ENCODE peak calls at places on chromosomes 11 and 22, in six cellular contexts. R, P, O, V, Q and F are unnamed samples.

GRCh38 chr11:34603129-34604001 is 17.5 kb upstream of the EHF start:
- DNase-seq in R (no peak), P (no peak), O (no peak), V (no peak), Q (peak; percentile 96), F (no peak)

GRCh38 chr11:45252134-45252856 is 33.8 kb downstream of the SYT13 start:
- DNase-seq in R (peak; percentile 45), P (no peak), O (peak; percentile 7), V (no peak), Q (peak; percentile 70), F (peak; percentile 32)

GRCh38 chr11:16604784-16605439 is 133.5 kb upstream of the C11orf58 start:
- DNase-seq in R (peak; percentile 52), P (no peak), O (peak; percentile 35), V (no peak), Q (peak; percentile 91), F (peak; percentile 49)

GRCh38 chr11:93850585-93851018 is at the start of gene VSTM5:
- DNase-seq in R (no peak), P (no peak), O (no peak), V (no peak), Q (no peak), F (no peak)

GRCh38 chr11:57779275-57779674 is 17.7 kb downstream of the CTNND1 start:
- DNase-seq in R (no peak), P (no peak), O (peak; percentile 63), V (no peak), Q (no peak), F (peak; percentile 78)

GRCh38 chr22:19559324-19559811 is 35.2 kb upstream of the CLDN5 start:
- DNase-seq in R (no peak), P (no peak), O (no peak), V (no peak), Q (peak; percentile 58), F (no peak)

GRCh38 chr11:113447621-113448310 is 27.4 kb downstream of the DRD2 start:
- DNase-seq in R (no peak), P (no peak), O (peak; percentile 40), V (no peak), Q (peak; percentile 42), F (no peak)

GRCh38 chr11:3977078-3977477 is 117.5 kb upstream of the RRM1 start:
- DNase-seq in R (no peak), P (no peak), O (no peak), V (no peak), Q (peak; percentile 46), F (no peak)

GRCh38 chr11:132336781-132337535 is 966.5 kb downstream of the NTM start:
- DNase-seq in R (no peak), P (no peak), O (no peak), V (no peak), Q (no peak), F (no peak)

GRCh38 chr11:108680267-108680666 is 15.4 kb downstream of the DDX10 start:
- DNase-seq in R (no peak), P (no peak), O (peak; percentile 39), V (no peak), Q (no peak), F (peak; percentile 24)

GRCh38 chr11:129705341-129705740 is 110.3 kb upstream of the TMEM45B start:
- DNase-seq in R (no peak), P (no peak), O (no peak), V (no peak), Q (no peak), F (no peak)

GRCh38 chr11:102110761-102111010 is 439 bp downstream of the YAP1 start:
- DNase-seq in R (no peak), P (no peak), O (no peak), V (no peak), Q (no peak), F (no peak)

GRCh38 chr22:36765943-36766450 is 9.9 kb downstream of the IFT27 start:
- DNase-seq in R (no peak), P (no peak), O (peak; percentile 59), V (no peak), Q (no peak), F (peak; percentile 24)

GRCh38 chr11:73383249-73384126 is 7.3 kb downstream of the RELT start:
- DNase-seq in R (no peak), P (no peak), O (no peak), V (no peak), Q (no peak), F (no peak)

GRCh38 chr11:34464591-34465036 is 25.9 kb downstream of the CAT start:
- DNase-seq in R (no peak), P (no peak), O (no peak), V (no peak), Q (peak; percentile 40), F (no peak)

GRCh38 chr11:130999992-131000770 is 83.9 kb upstream of the SNX19 start:
- DNase-seq in R (no peak), P (peak; percentile 87), O (peak; percentile 98), V (no peak), Q (no peak), F (peak; percentile 97)

GRCh38 chr11:18352581-18352980 is 30.2 kb downstream of the GTF2H1 start:
- DNase-seq in R (no peak), P (no peak), O (peak; percentile 30), V (no peak), Q (no peak), F (peak; percentile 29)

GRCh38 chr11:19628018-19628417 is 84.6 kb upstream of the NAV2 start:
- DNase-seq in R (peak; percentile 85), P (no peak), O (peak; percentile 59), V (no peak), Q (no peak), F (peak; percentile 37)

GRCh38 chr11:130848361-130849214 is 67.7 kb downstream of the SNX19 start:
- DNase-seq in R (no peak), P (no peak), O (no peak), V (no peak), Q (no peak), F (no peak)

GRCh38 chr11:112174789-112175595 is at the start of gene BCO2:
- DNase-seq in R (peak; percentile 81), P (peak; percentile 74), O (peak; percentile 71), V (no peak), Q (peak; percentile 82), F (peak; percentile 67)

GRCh38 chr11:57982763-57983162 is 40.9 kb upstream of the OR9Q1 start:
- DNase-seq in R (no peak), P (no peak), O (no peak), V (no peak), Q (no peak), F (no peak)

GRCh38 chr11:9710852-9711251 is 47.0 kb downstream of the SWAP70 start:
- DNase-seq in R (no peak), P (no peak), O (no peak), V (no peak), Q (no peak), F (no peak)

GRCh38 chr11:122633219-122633829 is 22.2 kb upstream of the UBASH3B start:
- DNase-seq in R (no peak), P (no peak), O (peak; percentile 69), V (no peak), Q (peak; percentile 7), F (peak; percentile 54)

DNA sequence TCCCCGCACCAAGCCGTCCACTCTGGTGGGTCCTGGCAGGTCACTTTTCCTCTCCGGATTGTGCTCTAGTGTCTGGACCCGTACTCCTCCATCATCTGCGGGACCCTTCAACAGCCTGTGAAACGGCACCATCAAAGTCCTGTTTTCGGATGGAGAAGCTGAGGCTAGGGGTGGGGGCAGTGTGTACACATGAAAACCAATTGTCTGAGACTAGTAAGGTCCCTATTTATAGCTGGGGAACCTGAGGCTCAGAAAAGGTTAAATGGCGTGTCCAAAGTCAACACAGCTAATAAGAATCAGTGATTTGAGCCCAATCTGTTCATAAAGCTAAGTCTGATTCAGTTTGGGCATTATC is 666 bp upstream of the LRRC32 start:
- DNase-seq in R (no peak), P (no peak), O (no peak), V (no peak), Q (no peak), F (no peak)
- H3K4me1 ChIP-seq in R (no peaks in the 10 kb centered on the region), P (peaks cover 3% of the 10 kb centered on the region), O (peaks cover 11% of the 10 kb centered on the region), V (peaks cover 27% of the 10 kb centered on the region), Q (peaks cover 23% of the 10 kb centered on the region), F (peaks cover 4% of the 10 kb centered on the region)

GRCh38 chr11:27207025-27207650 is 155.9 kb downstream of the CCDC34 start:
- DNase-seq in R (no peak), P (no peak), O (no peak), V (no peak), Q (peak; percentile 31), F (no peak)

GRCh38 chr11:27203077-27203476 is 159.9 kb downstream of the CCDC34 start:
- DNase-seq in R (no peak), P (no peak), O (no peak), V (no peak), Q (no peak), F (no peak)

GRCh38 chr11:27205269-27205668 is 157.7 kb downstream of the CCDC34 start:
- DNase-seq in R (no peak), P (no peak), O (no peak), V (no peak), Q (no peak), F (no peak)

GRCh38 chr11:27205779-27206549 is 157.1 kb downstream of the CCDC34 start:
- DNase-seq in R (no peak), P (no peak), O (no peak), V (no peak), Q (peak; percentile 19), F (no peak)

DNA sequence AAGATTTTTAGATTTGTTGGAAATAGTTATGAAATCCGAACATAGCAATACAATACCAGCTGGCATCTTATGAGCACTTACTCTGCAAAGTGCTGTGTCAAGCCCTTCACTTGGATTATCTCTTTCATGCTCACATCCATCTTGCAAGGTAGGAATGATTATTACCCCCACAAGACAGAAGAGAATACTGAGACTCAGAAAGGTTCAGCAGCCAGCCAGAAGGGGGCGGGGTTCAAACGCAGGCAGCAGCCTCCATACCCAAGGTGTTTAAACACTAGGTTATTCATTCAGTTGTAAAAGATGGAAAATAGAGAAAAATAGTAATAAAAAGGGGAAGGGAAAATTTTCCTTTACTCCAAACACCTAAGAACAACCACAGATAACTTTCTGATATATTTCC is 158.5 kb downstream of the CCDC34 start:
- DNase-seq in R (no peak), P (no peak), O (no peak), V (no peak), Q (peak; percentile 61), F (peak; percentile 37)
- TF ChIP-seq CTCF in R (no peak), P (peak; percentile 42), O (peak; percentile 28), V (no peak), Q (peak; percentile 40), F (no peak)

GRCh38 chr11:2443881-2444300 is 423 bp downstream of the TRPM5 start:
- DNase-seq in R (no peak), P (no peak), O (no peak), V (no peak), Q (no peak), F (no peak)

GRCh38 chr11:2444301-2445106 is at the start of the genes KCNQ1 and TRPM5:
- DNase-seq in R (peak; percentile 44), P (no peak), O (no peak), V (peak; percentile 78), Q (peak; percentile 48), F (no peak)

GRCh38 chr11:2445948-2446551 is 1.2 kb downstream of the KCNQ1 start:
- DNase-seq in R (no peak), P (no peak), O (no peak), V (no peak), Q (no peak), F (no peak)

GRCh38 chr11:2446590-2447252 is 1.9 kb downstream of the KCNQ1 start:
- DNase-seq in R (no peak), P (no peak), O (no peak), V (no peak), Q (no peak), F (no peak)

GRCh38 chr11:2445107-2445947 is 519 bp downstream of the KCNQ1 start:
- DNase-seq in R (peak; percentile 15), P (no peak), O (no peak), V (no peak), Q (no peak), F (no peak)
- H3K4me1 ChIP-seq in R (no peaks in the 10 kb centered on the region), P (peaks cover 7% of the 10 kb centered on the region), O (no peaks in the 10 kb centered on the region), V (peaks cover 51% of the 10 kb centered on the region), Q (peaks cover 27% of the 10 kb centered on the region), F (no peaks in the 10 kb centered on the region)

GRCh38 chr11:68839054-68839865 is 2.5 kb downstream of the CPT1A start:
- DNase-seq in R (peak; percentile 97), P (no peak), O (peak; percentile 84), V (peak; percentile 94), Q (peak; percentile 94), F (peak; percentile 89)
- TF ChIP-seq CTCF in R (no peak), P (no peak), O (no peak), V (no peak), Q (no peak), F (no peak)